ENCODE peak calls at places on chromosomes 11 and 22, in six cellular contexts. K is transverse colon; Y is ovary; E is lower leg skin; C is retinal pigment epithelial cell; G is CD8-positive, alpha-beta T cell. B is an unnamed sample.

GRCh38 chr11:117701781-117702180 is 95.2 kb downstream of the DSCAML1 start:
- DNase-seq in K (no peak), Y (no peak), E (no peak), C (no peak), G (no peak), B (no peak)

GRCh38 chr11:62345862-62346261 is 8.6 kb downstream of the ASRGL1 start:
- DNase-seq in K (peak), Y (no peak), E (no peak), C (no peak), G (no peak), B (no peak)

GRCh38 chr11:71301046-71301857 is 48.9 kb upstream of the SHANK2 start:
- DNase-seq in K (no peak), Y (no peak), E (peak), C (no peak), G (no peak), B (no peak)

GRCh38 chr11:72989727-72990126 is 152.4 kb downstream of the FCHSD2 start:
- DNase-seq in K (no peak), Y (no peak), E (no peak), C (no peak), G (no peak), B (no peak)

GRCh38 chr11:85721191-85721590 is 35.2 kb upstream of the CCDC89 start:
- DNase-seq in K (no peak), Y (no peak), E (no peak), C (no peak), G (no peak), B (no peak)

GRCh38 chr11:70005107-70005818 is 72.9 kb upstream of the ANO1 start:
- DNase-seq in K (no peak), Y (no peak), E (no peak), C (no peak), G (no peak), B (no peak)

GRCh38 chr11:96211433-96211832 is 131.6 kb downstream of the MAML2 start:
- DNase-seq in K (no peak), Y (no peak), E (no peak), C (no peak), G (no peak), B (no peak)

GRCh38 chr22:31081963-31082605 is 966 bp downstream of the SMTN start:
- DNase-seq in K (peak), Y (no peak), E (no peak), C (no peak), G (no peak), B (no peak)

GRCh38 chr11:114738954-114739353 is 60.6 kb downstream of the NXPE2 start:
- DNase-seq in K (peak), Y (no peak), E (peak), C (no peak), G (no peak), B (no peak)

GRCh38 chr22:50308597-50308935 is 1.1 kb upstream of the PLXNB2 start:
- DNase-seq in K (peak), Y (peak), E (peak), C (no peak), G (no peak), B (no peak)

GRCh38 chr11:1912314-1912878 is 7.1 kb upstream of the TNNT3 start:
- DNase-seq in K (no peak), Y (no peak), E (no peak), C (no peak), G (no peak), B (no peak)

GRCh38 chr11:119316017-119316728 is 757 bp downstream of the MCAM start:
- DNase-seq in K (no peak), Y (peak), E (no peak), C (no peak), G (no peak), B (no peak)

GRCh38 chr11:11498195-11498594 is 123.6 kb downstream of the GALNT18 start:
- DNase-seq in K (no peak), Y (no peak), E (no peak), C (no peak), G (no peak), B (no peak)

GRCh38 chr22:27747396-27748256 is 53.9 kb downstream of the MN1 start:
- DNase-seq in K (no peak), Y (no peak), E (no peak), C (no peak), G (no peak), B (no peak)

GRCh38 chr11:79963886-79964660 is 523.2 kb upstream of the TENM4 start:
- DNase-seq in K (no peak), Y (no peak), E (no peak), C (no peak), G (no peak), B (no peak)

GRCh38 chr22:43310798-43311197 is 32.4 kb downstream of the SCUBE1 start:
- DNase-seq in K (no peak), Y (no peak), E (no peak), C (no peak), G (no peak), B (no peak)

GRCh38 chr11:4026389-4026788 is 68.2 kb upstream of the RRM1 start:
- DNase-seq in K (no peak), Y (no peak), E (no peak), C (no peak), G (no peak), B (no peak)

GRCh38 chr22:49535126-49535525 is 292.5 kb downstream of the BRD1 start:
- DNase-seq in K (no peak), Y (no peak), E (no peak), C (no peak), G (no peak), B (no peak)

GRCh38 chr11:4809246-4809645 is 5.1 kb upstream of the OR52R1 start:
- DNase-seq in K (no peak), Y (no peak), E (no peak), C (no peak), G (no peak), B (no peak)

GRCh38 chr11:68298659-68299516 is 13.5 kb upstream of the LRP5 start:
- DNase-seq in K (peak), Y (no peak), E (no peak), C (no peak), G (no peak), B (no peak)

GRCh38 chr11:60609632-60610031 is 89.8 kb upstream of the MS4A8 start:
- DNase-seq in K (no peak), Y (no peak), E (no peak), C (no peak), G (no peak), B (no peak)

GRCh38 chr11:60610702-60611101 is 88.7 kb upstream of the MS4A8 start:
- DNase-seq in K (no peak), Y (no peak), E (no peak), C (no peak), G (no peak), B (no peak)

DNA sequence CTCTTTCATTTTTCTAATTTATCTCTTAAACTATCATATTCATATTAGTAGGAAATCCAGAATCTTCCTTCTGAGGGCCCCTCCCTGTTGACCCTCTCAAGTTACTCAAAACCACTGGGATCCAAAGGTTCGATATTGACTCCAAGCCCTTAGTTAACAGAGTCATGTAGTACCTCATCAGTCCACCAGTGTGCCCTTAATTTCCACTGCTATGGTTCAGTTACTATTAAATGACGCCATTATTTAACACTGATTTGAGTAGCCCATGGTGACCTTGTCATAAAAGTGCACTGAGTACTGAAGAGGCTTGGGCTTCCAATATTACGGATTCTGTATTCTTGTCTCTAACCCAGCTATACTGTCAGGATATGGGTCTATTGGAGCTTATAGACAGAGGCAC is 91.9 kb upstream of the MS4A8 start:
- DNase-seq in K (no peak), Y (no peak), E (no peak), C (no peak), G (no peak), B (no peak)
- TF ChIP-seq CTCF in K (no peak), Y (no peak), E (no peak), C (no peak), G (no peak), B (no peak)

GRCh38 chr22:20738394-20739089 is 35.4 kb upstream of the SERPIND1 start:
- DNase-seq in K (no peak), Y (no peak), E (no peak), C (no peak), G (no peak), B (no peak)

GRCh38 chr22:20740222-20740951 is 33.5 kb upstream of the SERPIND1 start:
- DNase-seq in K (no peak), Y (no peak), E (no peak), C (no peak), G (no peak), B (no peak)

GRCh38 chr22:20742764-20743163 is 31.1 kb upstream of the SERPIND1 start:
- DNase-seq in K (no peak), Y (no peak), E (no peak), C (no peak), G (no peak), B (no peak)

GRCh38 chr22:20741634-20742581 is 32.0 kb upstream of the SERPIND1 start:
- DNase-seq in K (peak), Y (no peak), E (no peak), C (no peak), G (no peak), B (no peak)

GRCh38 chr22:20741008-20741633 is 32.8 kb upstream of the SERPIND1 start:
- DNase-seq in K (no peak), Y (no peak), E (no peak), C (no peak), G (no peak), B (no peak)
- TF ChIP-seq CTCF in K (no peak), Y (no peak), E (no peak), C (no peak), G (no peak), B (no peak)

DNA sequence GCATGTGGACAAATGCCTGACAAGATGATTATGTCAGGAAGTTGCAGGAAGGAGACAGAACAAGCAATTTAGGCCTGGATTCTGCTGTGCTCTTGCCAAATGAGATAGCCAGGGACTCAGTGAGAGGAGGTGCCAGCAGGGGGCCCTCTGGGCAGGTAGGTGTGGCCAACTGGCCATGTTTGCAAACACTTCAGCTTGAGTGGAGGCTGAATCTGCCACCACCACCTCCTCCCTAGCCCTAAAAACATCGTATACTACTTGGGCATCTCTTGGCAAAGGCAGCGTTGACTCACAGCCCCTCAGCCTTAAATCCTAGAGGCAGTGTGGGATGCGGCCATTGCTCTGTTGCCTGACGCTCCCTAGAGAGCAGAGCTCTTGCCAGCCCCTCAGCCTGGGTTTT is 95.1 kb upstream of the PLET1 start:
- DNase-seq in K (no peak), Y (peak), E (no peak), C (no peak), G (no peak), B (no peak)
- TF ChIP-seq CTCF in K (no peak), Y (no peak), E (no peak), C (peak), G (no peak), B (no peak)

DNA sequence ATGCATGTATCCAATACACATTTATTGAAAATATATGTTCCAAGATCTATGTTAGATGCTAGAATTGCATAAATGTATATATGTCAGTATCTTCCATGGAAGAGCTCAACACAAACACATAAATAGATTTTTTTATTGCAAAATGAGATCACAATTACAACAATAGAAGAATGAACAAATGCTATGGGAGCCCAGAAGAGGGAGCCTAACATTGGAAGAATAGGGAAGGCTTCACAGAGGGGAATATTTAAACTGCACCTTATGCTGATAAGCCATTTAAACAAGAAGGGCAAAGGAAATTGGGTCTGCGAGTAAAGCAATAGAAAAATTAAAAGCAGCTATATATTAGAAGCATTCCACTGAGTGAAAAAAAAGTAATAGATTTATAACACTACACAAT is 96.1 kb upstream of the LRRC55 start:
- DNase-seq in K (no peak), Y (no peak), E (no peak), C (no peak), G (no peak), B (no peak)
- TF ChIP-seq CTCF in K (no peak), Y (no peak), E (no peak), C (peak), G (no peak), B (no peak)

GRCh38 chr11:78160557-78160956 is 21.1 kb upstream of the ALG8 start:
- DNase-seq in K (no peak), Y (no peak), E (no peak), C (no peak), G (no peak), B (no peak)

GRCh38 chr11:78161346-78161745 is 21.9 kb upstream of the ALG8 start:
- DNase-seq in K (no peak), Y (peak), E (no peak), C (no peak), G (no peak), B (no peak)

GRCh38 chr11:78158987-78159662 is 19.7 kb upstream of the ALG8 start:
- DNase-seq in K (no peak), Y (no peak), E (no peak), C (no peak), G (no peak), B (no peak)

GRCh38 chr11:78151804-78152203 is 12.4 kb upstream of the ALG8 start:
- DNase-seq in K (no peak), Y (no peak), E (no peak), C (no peak), G (no peak), B (no peak)

GRCh38 chr11:78156081-78156844 is 16.8 kb upstream of the ALG8 start:
- DNase-seq in K (no peak), Y (no peak), E (no peak), C (no peak), G (no peak), B (no peak)
- TF ChIP-seq CTCF in K (no peak), Y (no peak), E (no peak), C (no peak), G (no peak), B (no peak)

GRCh38 chr11:132853886-132854285 is 678.4 kb downstream of the OPCML start:
- DNase-seq in K (no peak), Y (no peak), E (no peak), C (no peak), G (no peak), B (no peak)

GRCh38 chr11:132862137-132862536 is 670.2 kb downstream of the OPCML start:
- DNase-seq in K (no peak), Y (no peak), E (no peak), C (no peak), G (no peak), B (no peak)

GRCh38 chr11:132856032-132856431 is 676.3 kb downstream of the OPCML start:
- DNase-seq in K (no peak), Y (no peak), E (no peak), C (no peak), G (no peak), B (no peak)

GRCh38 chr11:132855516-132855915 is 676.8 kb downstream of the OPCML start:
- DNase-seq in K (no peak), Y (no peak), E (no peak), C (no peak), G (no peak), B (no peak)

GRCh38 chr11:132858203-132858602 is 674.1 kb downstream of the OPCML start:
- DNase-seq in K (no peak), Y (no peak), E (no peak), C (no peak), G (no peak), B (no peak)
- TF ChIP-seq CTCF in K (no peak), Y (no peak), E (no peak), C (peak), G (no peak), B (no peak)

DNA sequence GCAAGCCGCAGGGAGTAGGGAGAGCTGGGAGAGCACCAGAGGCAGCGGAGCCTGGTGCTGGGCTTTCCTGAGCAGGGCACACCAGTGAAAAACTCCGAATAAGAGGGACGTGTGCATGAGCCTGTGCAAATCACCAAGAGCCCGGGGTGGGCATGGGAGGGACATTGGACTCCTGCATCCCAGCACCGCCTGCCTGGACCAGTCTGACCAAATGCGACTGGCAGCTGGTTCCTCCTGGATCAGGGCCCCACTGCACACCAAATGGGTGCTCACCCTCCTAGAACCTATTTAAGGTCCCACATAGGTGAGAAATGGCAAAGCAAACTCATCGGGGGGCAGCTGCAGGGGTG is 3.1 kb downstream of the PPM1F start:
- DNase-seq in K (no peak), Y (peak), E (no peak), C (no peak), G (no peak), B (no peak)
- TF ChIP-seq CTCF in K (no peak), Y (no peak), E (no peak), C (no peak), G (no peak), B (no peak)

DNA sequence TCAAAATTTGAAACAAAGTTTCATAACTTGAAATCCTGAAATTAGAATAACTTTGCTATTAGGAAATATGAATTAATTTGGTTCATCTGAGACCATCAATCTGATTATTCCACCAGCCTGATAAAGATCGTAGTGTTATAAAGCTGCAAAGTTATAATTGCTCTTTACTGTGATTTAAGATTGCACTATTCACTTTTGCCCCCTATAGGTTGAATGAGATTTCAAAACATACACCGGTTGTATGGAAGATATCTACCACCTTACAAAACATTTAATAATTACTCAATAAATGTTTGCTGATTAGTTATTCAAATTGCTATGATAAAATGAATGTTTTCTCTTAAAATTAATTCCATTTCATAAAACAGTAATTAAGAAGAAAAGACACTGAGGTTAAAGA is 26.1 kb downstream of the APIP start:
- DNase-seq in K (no peak), Y (no peak), E (no peak), C (no peak), G (no peak), B (no peak)
- TF ChIP-seq CTCF in K (peak), Y (no peak), E (no peak), C (peak), G (no peak), B (no peak)

GRCh38 chr11:44885065-44885777 is 65.5 kb downstream of the TP53I11 start:
- DNase-seq in K (no peak), Y (no peak), E (no peak), C (no peak), G (no peak), B (no peak)
- TF ChIP-seq CTCF in K (no peak), Y (no peak), E (no peak), C (no peak), G (no peak), B (no peak)